ENCODE peak calls at places on chromosomes 13 and 19, in nine cellular contexts. One of them, this sample, is unnamed.

GRCh38 chr19:2475018-2475701 is 767 bp upstream of the GADD45B start:
- DNase-seq in fibroblast of lung: peak; percentile 72
- DNase-seq in substantia nigra: no peak
- DNase-seq in aorta: peak; percentile 78
- DNase-seq in Calu3: peak; percentile 55
- DNase-seq in GM13976: peak; percentile 79
- DNase-seq in left colon: peak; percentile 58
- DNase-seq in non-pigmented ciliary epithelial cell: no peak
- DNase-seq in neuronal stem cell: no peak
- DNase-seq in this sample: peak; percentile 49

GRCh38 chr13:44309771-44310767 is 63.6 kb upstream of the SERP2 start:
- DNase-seq in fibroblast of lung: peak; percentile 55
- DNase-seq in substantia nigra: peak; percentile 21
- DNase-seq in aorta: no peak
- DNase-seq in Calu3: no peak
- DNase-seq in GM13976: no peak
- DNase-seq in left colon: peak; percentile 87
- DNase-seq in non-pigmented ciliary epithelial cell: no peak
- DNase-seq in neuronal stem cell: no peak
- DNase-seq in this sample: peak; percentile 19

GRCh38 chr13:56850852-56851251 is 289.9 kb upstream of the PRR20A start:
- DNase-seq in fibroblast of lung: no peak
- DNase-seq in substantia nigra: no peak
- DNase-seq in aorta: no peak
- DNase-seq in Calu3: no peak
- DNase-seq in GM13976: no peak
- DNase-seq in left colon: no peak
- DNase-seq in non-pigmented ciliary epithelial cell: no peak
- DNase-seq in neuronal stem cell: no peak
- DNase-seq in this sample: no peak

GRCh38 chr13:44350775-44351504 is 22.7 kb upstream of the SERP2 start:
- DNase-seq in fibroblast of lung: no peak
- DNase-seq in substantia nigra: no peak
- DNase-seq in aorta: no peak
- DNase-seq in Calu3: no peak
- DNase-seq in GM13976: no peak
- DNase-seq in left colon: no peak
- DNase-seq in non-pigmented ciliary epithelial cell: no peak
- DNase-seq in neuronal stem cell: no peak
- DNase-seq in this sample: no peak

GRCh38 chr13:27053902-27054595 is 117.6 kb downstream of the USP12 start:
- DNase-seq in fibroblast of lung: peak; percentile 90
- DNase-seq in substantia nigra: no peak
- DNase-seq in aorta: no peak
- DNase-seq in Calu3: no peak
- DNase-seq in GM13976: no peak
- DNase-seq in left colon: no peak
- DNase-seq in non-pigmented ciliary epithelial cell: peak; percentile 38
- DNase-seq in neuronal stem cell: no peak
- DNase-seq in this sample: peak; percentile 71

GRCh38 chr19:10118960-10119359 is 739 bp downstream of the EIF3G start:
- DNase-seq in fibroblast of lung: no peak
- DNase-seq in substantia nigra: no peak
- DNase-seq in aorta: no peak
- DNase-seq in Calu3: no peak
- DNase-seq in GM13976: no peak
- DNase-seq in left colon: no peak
- DNase-seq in non-pigmented ciliary epithelial cell: no peak
- DNase-seq in neuronal stem cell: no peak
- DNase-seq in this sample: no peak

GRCh38 chr13:34678154-34678553 is 263.9 kb upstream of the NBEA start:
- DNase-seq in fibroblast of lung: peak; percentile 60
- DNase-seq in substantia nigra: no peak
- DNase-seq in aorta: no peak
- DNase-seq in Calu3: no peak
- DNase-seq in GM13976: no peak
- DNase-seq in left colon: no peak
- DNase-seq in non-pigmented ciliary epithelial cell: peak; percentile 46
- DNase-seq in neuronal stem cell: no peak
- DNase-seq in this sample: no peak

GRCh38 chr19:10270616-10271394 is at the start of gene ICAM1:
- DNase-seq in fibroblast of lung: peak; percentile 62
- DNase-seq in substantia nigra: no peak
- DNase-seq in aorta: peak; percentile 94
- DNase-seq in Calu3: peak; percentile 78
- DNase-seq in GM13976: peak; percentile 89
- DNase-seq in left colon: peak; percentile 83
- DNase-seq in non-pigmented ciliary epithelial cell: no peak
- DNase-seq in neuronal stem cell: no peak
- DNase-seq in this sample: peak; percentile 50

GRCh38 chr13:71217827-71218226 is 649.2 kb downstream of the DACH1 start:
- DNase-seq in fibroblast of lung: no peak
- DNase-seq in substantia nigra: no peak
- DNase-seq in aorta: no peak
- DNase-seq in Calu3: no peak
- DNase-seq in GM13976: no peak
- DNase-seq in left colon: no peak
- DNase-seq in non-pigmented ciliary epithelial cell: no peak
- DNase-seq in neuronal stem cell: no peak
- DNase-seq in this sample: no peak

GRCh38 chr13:62092949-62093348 is 677.3 kb upstream of the PCDH20 start:
- DNase-seq in fibroblast of lung: no peak
- DNase-seq in substantia nigra: no peak
- DNase-seq in aorta: no peak
- DNase-seq in Calu3: no peak
- DNase-seq in GM13976: no peak
- DNase-seq in left colon: no peak
- DNase-seq in non-pigmented ciliary epithelial cell: no peak
- DNase-seq in neuronal stem cell: no peak
- DNase-seq in this sample: no peak

GRCh38 chr19:368624-369020 is 24.0 kb upstream of the MIER2 start:
- DNase-seq in fibroblast of lung: no peak
- DNase-seq in substantia nigra: no peak
- DNase-seq in aorta: no peak
- DNase-seq in Calu3: no peak
- DNase-seq in GM13976: no peak
- DNase-seq in left colon: no peak
- DNase-seq in non-pigmented ciliary epithelial cell: no peak
- DNase-seq in neuronal stem cell: no peak
- DNase-seq in this sample: no peak

GRCh38 chr13:94860981-94861407 is 148.6 kb upstream of the SOX21 start:
- DNase-seq in fibroblast of lung: peak; percentile 34
- DNase-seq in substantia nigra: no peak
- DNase-seq in aorta: no peak
- DNase-seq in Calu3: no peak
- DNase-seq in GM13976: no peak
- DNase-seq in left colon: no peak
- DNase-seq in non-pigmented ciliary epithelial cell: no peak
- DNase-seq in neuronal stem cell: no peak
- DNase-seq in this sample: peak; percentile 21

GRCh38 chr19:51272183-51272817 is 21.4 kb downstream of the SIGLECL1 start:
- DNase-seq in fibroblast of lung: no peak
- DNase-seq in substantia nigra: no peak
- DNase-seq in aorta: peak; percentile 54
- DNase-seq in Calu3: no peak
- DNase-seq in GM13976: no peak
- DNase-seq in left colon: no peak
- DNase-seq in non-pigmented ciliary epithelial cell: no peak
- DNase-seq in neuronal stem cell: no peak
- DNase-seq in this sample: no peak

This sample was measured in fibroblast of gingiva.